ENCODE peak calls at places on chromosomes 6 and 20, in five cellular contexts. One of them, this sample, is unnamed.
A peak's percentile ranks its signal among the peaks of the same experiment; 100 is the strongest.

GRCh38 chr6:75849329-75850025 is 100.4 kb downstream of the MYO6 start:
- DNase-seq in activated naive CD4-positive, alpha-beta T cell treated with Interleukin-2 at 50 U/mL for 16 hours: no peak
- DNase-seq in H9: no peak
- DNase-seq in activated CD4-positive, CD25-positive, alpha-beta regulatory T cell: no peak
- DNase-seq in endodermal cell: no peak
- DNase-seq in this sample: no peak

GRCh38 chr20:50001784-50002311 is 19.1 kb downstream of the SNAI1 start:
- DNase-seq in activated CD4-positive, CD25-positive, alpha-beta regulatory T cell: no peak
- DNase-seq in endodermal cell: no peak
- DNase-seq in activated naive CD4-positive, alpha-beta T cell treated with Interleukin-2 at 50 U/mL for 16 hours: no peak
- DNase-seq in H9: no peak
- DNase-seq in this sample: no peak

GRCh38 chr6:17885079-17885478 is 102.4 kb downstream of the KIF13A start:
- DNase-seq in endodermal cell: no peak
- DNase-seq in H9: no peak
- DNase-seq in activated naive CD4-positive, alpha-beta T cell treated with Interleukin-2 at 50 U/mL for 16 hours: no peak
- DNase-seq in activated CD4-positive, CD25-positive, alpha-beta regulatory T cell: no peak
- DNase-seq in this sample: no peak

GRCh38 chr6:83511901-83512681 is at the start of gene PRSS35:
- DNase-seq in H9: peak; percentile 91
- DNase-seq in activated naive CD4-positive, alpha-beta T cell treated with Interleukin-2 at 50 U/mL for 16 hours: peak; percentile 17
- DNase-seq in activated CD4-positive, CD25-positive, alpha-beta regulatory T cell: no peak
- DNase-seq in endodermal cell: peak; percentile 95
- DNase-seq in this sample: no peak

GRCh38 chr6:44696099-44696498 is 308.6 kb downstream of the CDC5L start:
- DNase-seq in endodermal cell: no peak
- DNase-seq in activated CD4-positive, CD25-positive, alpha-beta regulatory T cell: no peak
- DNase-seq in H9: peak; percentile 16
- DNase-seq in activated naive CD4-positive, alpha-beta T cell treated with Interleukin-2 at 50 U/mL for 16 hours: no peak
- DNase-seq in this sample: no peak

GRCh38 chr20:52552181-52552872 is 360.7 kb upstream of the ZFP64 start:
- DNase-seq in activated naive CD4-positive, alpha-beta T cell treated with Interleukin-2 at 50 U/mL for 16 hours: no peak
- DNase-seq in H9: no peak
- DNase-seq in endodermal cell: no peak
- DNase-seq in activated CD4-positive, CD25-positive, alpha-beta regulatory T cell: no peak
- DNase-seq in this sample: no peak

GRCh38 chr6:148599967-148600426 is 146.8 kb upstream of the UST start:
- DNase-seq in activated CD4-positive, CD25-positive, alpha-beta regulatory T cell: no peak
- DNase-seq in H9: peak; percentile 94
- DNase-seq in endodermal cell: peak; percentile 91
- DNase-seq in activated naive CD4-positive, alpha-beta T cell treated with Interleukin-2 at 50 U/mL for 16 hours: no peak
- DNase-seq in this sample: no peak

GRCh38 chr20:13915244-13915643 is 75.2 kb downstream of the SEL1L2 start:
- DNase-seq in endodermal cell: no peak
- DNase-seq in H9: no peak
- DNase-seq in activated CD4-positive, CD25-positive, alpha-beta regulatory T cell: no peak
- DNase-seq in activated naive CD4-positive, alpha-beta T cell treated with Interleukin-2 at 50 U/mL for 16 hours: no peak
- DNase-seq in this sample: no peak

GRCh38 chr6:67896476-67896875 is 738.6 kb upstream of the ADGRB3 start:
- DNase-seq in H9: no peak
- DNase-seq in activated CD4-positive, CD25-positive, alpha-beta regulatory T cell: no peak
- DNase-seq in endodermal cell: no peak
- DNase-seq in activated naive CD4-positive, alpha-beta T cell treated with Interleukin-2 at 50 U/mL for 16 hours: no peak
- DNase-seq in this sample: no peak

GRCh38 chr20:4069741-4070140 is 54.4 kb upstream of the RNF24 start:
- DNase-seq in endodermal cell: no peak
- DNase-seq in H9: no peak
- DNase-seq in activated naive CD4-positive, alpha-beta T cell treated with Interleukin-2 at 50 U/mL for 16 hours: no peak
- DNase-seq in activated CD4-positive, CD25-positive, alpha-beta regulatory T cell: no peak
- DNase-seq in this sample: no peak